ENCODE peak calls at places on chromosomes 6 and 20, in nine cellular contexts. D is cardiac muscle cell, V is GM13977, Y is fibroblast of the aortic adventitia, W is nephron progenitor cell, H is natural killer cell, E is progenitor cell of endocrine pancreas, C is HFF-Myc, M is foreskin fibroblast. K is an unnamed sample.

GRCh38 chr20:41205313-41205712 is 68.0 kb downstream of the PLCG1 start:
- DNase-seq in D (no peak), V (no peak), Y (no peak), W (no peak), H (no peak), E (no peak), C (no peak), M (no peak), K (no peak)

GRCh38 chr6:101747160-101747559 is 353.7 kb downstream of the GRIK2 start:
- DNase-seq in D (no peak), V (no peak), Y (peak), W (no peak), H (no peak), E (no peak), C (no peak), M (no peak), K (no peak)

GRCh38 chr6:5866547-5867051 is 140.1 kb downstream of the NRN1 start:
- DNase-seq in D (no peak), V (no peak), Y (peak), W (no peak), H (no peak), E (no peak), C (no peak), M (peak), K (no peak)

GRCh38 chr20:37940161-37940560 is 37.2 kb downstream of the VSTM2L start:
- DNase-seq in D (no peak), V (no peak), Y (no peak), W (no peak), H (no peak), E (no peak), C (no peak), M (no peak), K (no peak)

GRCh38 chr6:18997375-18997826 is 610.3 kb downstream of the RNF144B start:
- DNase-seq in D (peak), V (peak), Y (peak), W (peak), H (no peak), E (no peak), C (peak), M (no peak), K (no peak)

GRCh38 chr6:106883808-106884262 is 90.7 kb downstream of the CD24 start:
- DNase-seq in D (peak), V (no peak), Y (no peak), W (no peak), H (no peak), E (no peak), C (no peak), M (no peak), K (no peak)

GRCh38 chr6:12767016-12767415 is 50.4 kb downstream of the PHACTR1 start:
- DNase-seq in D (no peak), V (no peak), Y (no peak), W (no peak), H (no peak), E (no peak), C (no peak), M (no peak), K (no peak)

GRCh38 chr20:9051508-9051907 is 17.4 kb upstream of the PLCB4 start:
- DNase-seq in D (no peak), V (no peak), Y (peak), W (no peak), H (no peak), E (no peak), C (peak), M (peak), K (no peak)

GRCh38 chr6:45613678-45614077 is 235.9 kb upstream of the SUPT3H start:
- DNase-seq in D (no peak), V (no peak), Y (peak), W (peak), H (no peak), E (no peak), C (no peak), M (peak), K (no peak)

GRCh38 chr6:146601352-146601751 is 2.6 kb downstream of the ADGB start:
- DNase-seq in D (no peak), V (no peak), Y (no peak), W (no peak), H (no peak), E (no peak), C (no peak), M (no peak), K (no peak)

GRCh38 chr20:38065764-38066375 is 32.3 kb downstream of the RPRD1B start:
- DNase-seq in D (no peak), V (no peak), Y (no peak), W (no peak), H (no peak), E (no peak), C (no peak), M (no peak), K (no peak)

GRCh38 chr6:70103798-70104197 is 199.1 kb downstream of the COL9A1 start:
- DNase-seq in D (no peak), V (no peak), Y (no peak), W (no peak), H (no peak), E (no peak), C (no peak), M (no peak), K (no peak)

GRCh38 chr6:149497365-149497764 is 12.6 kb upstream of the ZC3H12D start:
- DNase-seq in D (no peak), V (no peak), Y (no peak), W (no peak), H (no peak), E (no peak), C (no peak), M (no peak), K (no peak)

GRCh38 chr20:41380551-41381262 is 14.1 kb upstream of the EMILIN3 start:
- DNase-seq in D (no peak), V (no peak), Y (no peak), W (no peak), H (no peak), E (no peak), C (no peak), M (no peak), K (no peak)

GRCh38 chr6:124854338-124854922 is 107.8 kb upstream of the RNF217 start:
- DNase-seq in D (no peak), V (no peak), Y (peak), W (no peak), H (no peak), E (no peak), C (no peak), M (no peak), K (no peak)

GRCh38 chr20:49278036-49278816 is at the start of gene ZNFX1:
- DNase-seq in D (peak), V (peak), Y (peak), W (peak), H (peak), E (peak), C (peak), M (peak), K (peak)
- TF ChIP-seq CTCF in D (no peak), V (peak), Y (no peak), W (no peak), H (no peak), E (no peak), C (no peak), M (no peak), K (no peak)

GRCh38 chr6:131597448-131597847 is 24.4 kb downstream of the ARG1 start:
- DNase-seq in D (no peak), V (no peak), Y (no peak), W (no peak), H (no peak), E (no peak), C (no peak), M (no peak), K (no peak)
- TF ChIP-seq CTCF in D (peak), V (peak), Y (peak), W (no peak), H (peak), E (peak), C (peak), M (peak), K (no peak)

DNA sequence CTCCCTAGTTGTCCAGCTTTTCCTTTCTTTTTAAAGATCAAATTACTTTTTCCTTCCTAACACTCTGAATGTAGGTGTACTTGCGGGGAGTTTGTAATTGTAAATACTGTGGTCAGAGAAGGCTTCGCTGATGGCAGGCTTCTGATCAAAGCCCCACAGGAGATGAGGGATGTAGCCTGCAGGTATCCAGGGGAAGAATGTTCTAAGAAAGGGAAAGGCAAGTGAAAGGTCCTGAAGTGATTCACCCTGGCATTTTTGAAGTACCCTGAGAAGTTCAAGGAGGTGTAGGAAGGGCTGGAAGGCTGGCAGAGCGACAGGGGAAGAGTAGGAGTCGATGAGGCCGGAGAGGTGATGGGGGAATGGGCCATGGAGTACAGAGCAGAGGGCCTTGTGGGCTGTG is 38.2 kb upstream of the CCN6 start:
- DNase-seq in D (no peak), V (no peak), Y (no peak), W (no peak), H (no peak), E (no peak), C (no peak), M (no peak), K (no peak)
- TF ChIP-seq CTCF in D (no peak), V (no peak), Y (no peak), W (no peak), H (no peak), E (no peak), C (no peak), M (no peak), K (no peak)

GRCh38 chr6:141354191-141354950 is 778.4 kb upstream of the GJE1 start:
- DNase-seq in D (no peak), V (no peak), Y (peak), W (no peak), H (no peak), E (no peak), C (no peak), M (no peak), K (no peak)
- TF ChIP-seq CTCF in D (no peak), V (peak), Y (no peak), W (no peak), H (no peak), E (peak), C (no peak), M (no peak), K (no peak)